ENCODE peak calls at places on chromosome X, in ten cellular contexts. One of them, this sample, is unnamed.

GRCh38 chrX:96924581-96924980 is 40.9 kb downstream of the RPA4 start:
- DNase-seq in astrocyte: no peak
- DNase-seq in epithelial cell of esophagus: no peak
- DNase-seq in sigmoid colon: no peak
- DNase-seq in cardiac fibroblast: no peak
- DNase-seq in GM12865: no peak
- DNase-seq in fibroblast of lung: no peak
- DNase-seq in AG09309: no peak
- DNase-seq in HepG2: no peak
- DNase-seq in GM10248: no peak
- DNase-seq in this sample: no peak

GRCh38 chrX:111411591-111412371 is at the start of gene DCX:
- DNase-seq in cardiac fibroblast: no peak
- DNase-seq in GM10248: no peak
- DNase-seq in epithelial cell of esophagus: no peak
- DNase-seq in sigmoid colon: no peak
- DNase-seq in GM12865: no peak
- DNase-seq in fibroblast of lung: no peak
- DNase-seq in AG09309: no peak
- DNase-seq in HepG2: no peak
- DNase-seq in astrocyte: no peak
- DNase-seq in this sample: no peak

GRCh38 chrX:153032397-153033118 is 23.7 kb upstream of the PNMA3 start:
- DNase-seq in sigmoid colon: peak; percentile 84
- DNase-seq in AG09309: no peak
- DNase-seq in GM10248: peak; percentile 85
- DNase-seq in fibroblast of lung: peak; percentile 33
- DNase-seq in HepG2: peak; percentile 21
- DNase-seq in cardiac fibroblast: peak; percentile 50
- DNase-seq in epithelial cell of esophagus: peak; percentile 14
- DNase-seq in GM12865: peak; percentile 76
- DNase-seq in astrocyte: no peak
- DNase-seq in this sample: peak; percentile 88

GRCh38 chrX:12319012-12319519 is 180.8 kb downstream of the FRMPD4 start:
- DNase-seq in fibroblast of lung: no peak
- DNase-seq in cardiac fibroblast: peak; percentile 16
- DNase-seq in HepG2: no peak
- DNase-seq in GM12865: no peak
- DNase-seq in sigmoid colon: no peak
- DNase-seq in AG09309: no peak
- DNase-seq in epithelial cell of esophagus: no peak
- DNase-seq in astrocyte: no peak
- DNase-seq in GM10248: no peak
- DNase-seq in this sample: no peak

GRCh38 chrX:38871129-38872029 is 70.1 kb downstream of the MID1IP1 start:
- DNase-seq in HepG2: no peak
- DNase-seq in fibroblast of lung: no peak
- DNase-seq in sigmoid colon: no peak
- DNase-seq in GM10248: no peak
- DNase-seq in cardiac fibroblast: no peak
- DNase-seq in AG09309: no peak
- DNase-seq in astrocyte: no peak
- DNase-seq in GM12865: no peak
- DNase-seq in epithelial cell of esophagus: no peak
- DNase-seq in this sample: no peak

GRCh38 chrX:103417370-103417769 is 41.0 kb downstream of the BEX3 start:
- DNase-seq in GM10248: no peak
- DNase-seq in AG09309: no peak
- DNase-seq in fibroblast of lung: no peak
- DNase-seq in HepG2: no peak
- DNase-seq in astrocyte: no peak
- DNase-seq in GM12865: no peak
- DNase-seq in sigmoid colon: no peak
- DNase-seq in epithelial cell of esophagus: no peak
- DNase-seq in cardiac fibroblast: no peak
- DNase-seq in this sample: no peak

GRCh38 chrX:153226344-153227190 is 47.5 kb downstream of the MAGEA1 start:
- DNase-seq in epithelial cell of esophagus: peak; percentile 94
- DNase-seq in GM12865: no peak
- DNase-seq in sigmoid colon: no peak
- DNase-seq in HepG2: no peak
- DNase-seq in AG09309: no peak
- DNase-seq in astrocyte: peak; percentile 20
- DNase-seq in fibroblast of lung: peak; percentile 76
- DNase-seq in cardiac fibroblast: peak; percentile 44
- DNase-seq in GM10248: no peak
- DNase-seq in this sample: no peak

GRCh38 chrX:129875669-129876068 is 30.3 kb upstream of the UTP14A start:
- DNase-seq in HepG2: no peak
- DNase-seq in GM12865: no peak
- DNase-seq in AG09309: peak; percentile 43
- DNase-seq in astrocyte: peak; percentile 80
- DNase-seq in sigmoid colon: no peak
- DNase-seq in cardiac fibroblast: peak; percentile 46
- DNase-seq in GM10248: no peak
- DNase-seq in fibroblast of lung: peak; percentile 70
- DNase-seq in epithelial cell of esophagus: peak; percentile 43
- DNase-seq in this sample: no peak

GRCh38 chrX:42695800-42696358 is 82.1 kb downstream of the PPP1R2C start:
- DNase-seq in epithelial cell of esophagus: no peak
- DNase-seq in HepG2: no peak
- DNase-seq in GM12865: no peak
- DNase-seq in GM10248: no peak
- DNase-seq in AG09309: no peak
- DNase-seq in sigmoid colon: no peak
- DNase-seq in cardiac fibroblast: no peak
- DNase-seq in astrocyte: no peak
- DNase-seq in fibroblast of lung: no peak
- DNase-seq in this sample: no peak

GRCh38 chrX:44244008-44244407 is 99.5 kb downstream of the EFHC2 start:
- DNase-seq in AG09309: peak; percentile 10
- DNase-seq in GM10248: no peak
- DNase-seq in cardiac fibroblast: peak; percentile 49
- DNase-seq in GM12865: peak; percentile 9
- DNase-seq in epithelial cell of esophagus: peak; percentile 38
- DNase-seq in astrocyte: peak; percentile 20
- DNase-seq in HepG2: no peak
- DNase-seq in sigmoid colon: no peak
- DNase-seq in fibroblast of lung: peak; percentile 61
- DNase-seq in this sample: no peak

GRCh38 chrX:148337873-148338272 is 162.5 kb upstream of the AFF2 start:
- DNase-seq in AG09309: no peak
- DNase-seq in astrocyte: no peak
- DNase-seq in epithelial cell of esophagus: no peak
- DNase-seq in HepG2: no peak
- DNase-seq in fibroblast of lung: no peak
- DNase-seq in GM12865: no peak
- DNase-seq in sigmoid colon: no peak
- DNase-seq in cardiac fibroblast: no peak
- DNase-seq in GM10248: no peak
- DNase-seq in this sample: no peak

GRCh38 chrX:119272882-119273806 is 37.1 kb downstream of the PGRMC1 start:
- DNase-seq in astrocyte: peak; percentile 23
- DNase-seq in sigmoid colon: peak; percentile 70
- DNase-seq in GM10248: peak; percentile 60
- DNase-seq in HepG2: no peak
- DNase-seq in cardiac fibroblast: peak; percentile 51
- DNase-seq in GM12865: peak; percentile 34
- DNase-seq in epithelial cell of esophagus: peak; percentile 74
- DNase-seq in AG09309: no peak
- DNase-seq in fibroblast of lung: peak; percentile 44
- DNase-seq in this sample: peak; percentile 47

GRCh38 chrX:10922158-10922557 is 189.0 kb upstream of the HCCS start:
- DNase-seq in GM10248: no peak
- DNase-seq in AG09309: peak; percentile 63
- DNase-seq in fibroblast of lung: peak; percentile 81
- DNase-seq in cardiac fibroblast: peak; percentile 84
- DNase-seq in epithelial cell of esophagus: peak; percentile 75
- DNase-seq in astrocyte: peak; percentile 81
- DNase-seq in sigmoid colon: no peak
- DNase-seq in HepG2: peak; percentile 1
- DNase-seq in GM12865: no peak
- DNase-seq in this sample: no peak

GRCh38 chrX:153853902-153854267 is 23.5 kb upstream of the PDZD4 start:
- DNase-seq in astrocyte: no peak
- DNase-seq in GM10248: no peak
- DNase-seq in HepG2: no peak
- DNase-seq in cardiac fibroblast: no peak
- DNase-seq in AG09309: no peak
- DNase-seq in sigmoid colon: no peak
- DNase-seq in epithelial cell of esophagus: no peak
- DNase-seq in fibroblast of lung: no peak
- DNase-seq in GM12865: no peak
- DNase-seq in this sample: no peak

GRCh38 chrX:97363843-97364242 is 480.1 kb downstream of the RPA4 start:
- DNase-seq in fibroblast of lung: no peak
- DNase-seq in cardiac fibroblast: no peak
- DNase-seq in HepG2: no peak
- DNase-seq in GM12865: no peak
- DNase-seq in GM10248: no peak
- DNase-seq in AG09309: no peak
- DNase-seq in sigmoid colon: no peak
- DNase-seq in epithelial cell of esophagus: no peak
- DNase-seq in astrocyte: no peak
- DNase-seq in this sample: no peak

GRCh38 chrX:119622356-119623232 is 16.4 kb upstream of the NKRF start:
- DNase-seq in fibroblast of lung: peak; percentile 86
- DNase-seq in AG09309: peak; percentile 29
- DNase-seq in sigmoid colon: peak; percentile 71
- DNase-seq in HepG2: no peak
- DNase-seq in GM10248: no peak
- DNase-seq in epithelial cell of esophagus: no peak
- DNase-seq in GM12865: no peak
- DNase-seq in astrocyte: peak; percentile 64
- DNase-seq in cardiac fibroblast: peak; percentile 74
- DNase-seq in this sample: no peak

GRCh38 chrX:24838624-24839023 is 144.9 kb downstream of the POLA1 start:
- DNase-seq in sigmoid colon: no peak
- DNase-seq in cardiac fibroblast: peak; percentile 49
- DNase-seq in HepG2: no peak
- DNase-seq in GM12865: peak; percentile 26
- DNase-seq in astrocyte: peak; percentile 14
- DNase-seq in epithelial cell of esophagus: peak; percentile 22
- DNase-seq in AG09309: peak; percentile 13
- DNase-seq in fibroblast of lung: peak; percentile 57
- DNase-seq in GM10248: peak; percentile 6
- DNase-seq in this sample: peak; percentile 5
- TF ChIP-seq CTCF in sigmoid colon: peak; percentile 42
- TF ChIP-seq CTCF in cardiac fibroblast: peak; percentile 18
- TF ChIP-seq CTCF in HepG2: peak; percentile 37
- TF ChIP-seq CTCF in GM12865: peak; percentile 19
- TF ChIP-seq CTCF in astrocyte: peak; percentile 41
- TF ChIP-seq CTCF in epithelial cell of esophagus: peak; percentile 21
- TF ChIP-seq CTCF in AG09309: peak; percentile 48
- TF ChIP-seq CTCF in fibroblast of lung: no peak
- TF ChIP-seq CTCF in GM10248: peak; percentile 34
- TF ChIP-seq CTCF in this sample: peak; percentile 40

DNA sequence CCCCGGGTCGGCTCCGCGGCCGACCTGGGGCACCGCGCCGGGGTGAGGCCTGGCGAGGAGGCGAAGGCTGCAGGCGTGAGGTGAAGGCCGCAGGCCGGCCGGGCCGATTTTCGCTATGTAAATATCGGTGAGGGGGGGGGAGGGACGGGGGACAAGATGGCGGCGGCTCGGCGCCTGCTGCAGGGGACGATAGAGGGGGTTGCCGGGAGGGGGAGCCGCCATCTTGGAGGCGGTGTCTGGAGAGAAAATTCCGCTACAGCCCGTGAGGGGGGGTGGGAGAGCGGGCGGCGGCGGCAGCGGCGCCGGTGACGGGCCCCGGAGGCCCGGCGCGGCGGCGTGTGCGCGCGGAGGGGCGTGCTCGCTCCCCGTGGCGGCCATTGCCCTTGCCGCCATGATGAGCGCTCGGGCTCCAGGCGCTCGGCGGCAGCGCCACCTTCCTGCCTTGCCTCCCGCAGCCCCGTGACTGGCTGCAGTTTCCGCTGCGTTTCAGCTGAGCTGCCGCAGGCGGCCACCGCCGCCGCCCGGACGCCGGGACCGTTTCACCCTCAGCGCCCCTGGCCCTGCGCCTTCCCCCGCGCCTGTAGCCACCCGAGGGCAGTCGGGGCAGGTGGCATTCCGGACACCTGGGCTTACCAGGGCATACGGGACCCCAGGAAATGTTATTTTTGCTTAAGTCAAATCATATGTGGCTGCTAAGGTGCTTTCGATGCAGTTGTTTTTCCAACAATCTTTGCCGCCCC is 692 bp downstream of the ZFX start:
- DNase-seq in HepG2: peak; percentile 67
- DNase-seq in cardiac fibroblast: peak; percentile 92
- DNase-seq in epithelial cell of esophagus: peak; percentile 83
- DNase-seq in GM12865: peak; percentile 94
- DNase-seq in sigmoid colon: peak; percentile 97
- DNase-seq in GM10248: peak; percentile 91
- DNase-seq in AG09309: peak; percentile 79
- DNase-seq in fibroblast of lung: peak; percentile 90
- DNase-seq in astrocyte: peak; percentile 83
- DNase-seq in this sample: peak; percentile 91
- TF ChIP-seq CTCF in HepG2: peak; percentile 66
- TF ChIP-seq CTCF in cardiac fibroblast: no peak
- TF ChIP-seq CTCF in epithelial cell of esophagus: peak; percentile 3
- TF ChIP-seq CTCF in GM12865: no peak
- TF ChIP-seq CTCF in sigmoid colon: peak; percentile 44
- TF ChIP-seq CTCF in GM10248: peak; percentile 28
- TF ChIP-seq CTCF in AG09309: peak; percentile 46
- TF ChIP-seq CTCF in fibroblast of lung: peak; percentile 17
- TF ChIP-seq CTCF in astrocyte: no peak
- TF ChIP-seq CTCF in this sample: peak; percentile 60

DNA sequence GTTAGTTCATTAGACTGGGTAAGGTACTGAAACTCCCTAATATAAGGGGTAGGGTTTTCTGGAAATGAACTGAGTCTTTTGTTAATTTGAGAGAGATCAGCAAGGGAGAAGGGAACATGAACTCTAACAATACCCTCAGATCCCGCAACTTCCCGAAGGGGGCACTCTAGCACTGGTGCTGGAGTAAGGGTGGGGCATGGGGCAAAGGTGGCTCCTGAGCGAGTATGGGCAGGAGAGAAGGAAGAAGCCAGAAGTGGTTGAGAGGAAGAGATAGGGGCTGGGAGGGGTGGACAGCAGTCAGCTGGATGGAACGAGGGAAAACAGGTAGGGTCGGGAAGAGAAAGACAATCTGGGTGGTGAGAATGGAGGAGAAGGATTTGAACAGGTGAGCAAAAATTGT is 183.2 kb upstream of the MAGEE2 start:
- DNase-seq in GM12865: no peak
- DNase-seq in sigmoid colon: no peak
- DNase-seq in HepG2: peak; percentile 3
- DNase-seq in fibroblast of lung: no peak
- DNase-seq in epithelial cell of esophagus: no peak
- DNase-seq in cardiac fibroblast: no peak
- DNase-seq in GM10248: no peak
- DNase-seq in astrocyte: no peak
- DNase-seq in AG09309: no peak
- DNase-seq in this sample: no peak
- TF ChIP-seq CTCF in GM12865: no peak
- TF ChIP-seq CTCF in sigmoid colon: no peak
- TF ChIP-seq CTCF in HepG2: peak; percentile 46
- TF ChIP-seq CTCF in fibroblast of lung: no peak
- TF ChIP-seq CTCF in epithelial cell of esophagus: no peak
- TF ChIP-seq CTCF in cardiac fibroblast: no peak
- TF ChIP-seq CTCF in GM10248: no peak
- TF ChIP-seq CTCF in astrocyte: no peak
- TF ChIP-seq CTCF in AG09309: no peak
- TF ChIP-seq CTCF in this sample: no peak

GRCh38 chrX:65537229-65537628 is 2.6 kb upstream of the LAS1L start:
- DNase-seq in astrocyte: no peak
- DNase-seq in epithelial cell of esophagus: no peak
- DNase-seq in HepG2: no peak
- DNase-seq in fibroblast of lung: no peak
- DNase-seq in GM10248: no peak
- DNase-seq in sigmoid colon: no peak
- DNase-seq in GM12865: no peak
- DNase-seq in cardiac fibroblast: no peak
- DNase-seq in AG09309: no peak
- DNase-seq in this sample: no peak
- TF ChIP-seq CTCF in astrocyte: no peak
- TF ChIP-seq CTCF in epithelial cell of esophagus: no peak
- TF ChIP-seq CTCF in HepG2: no peak
- TF ChIP-seq CTCF in fibroblast of lung: no peak
- TF ChIP-seq CTCF in GM10248: no peak
- TF ChIP-seq CTCF in sigmoid colon: no peak
- TF ChIP-seq CTCF in GM12865: no peak
- TF ChIP-seq CTCF in cardiac fibroblast: no peak
- TF ChIP-seq CTCF in AG09309: no peak
- TF ChIP-seq CTCF in this sample: no peak

This sample was measured in GM13976.